ENCODE peak calls at places on chromosome 4, in five cellular contexts. F, N, X, I and H are unnamed samples.

GRCh38 chr4:39030726-39031125 is 1.5 kb downstream of the TMEM156 start:
- DNase-seq in X (peak; percentile 47), F (no peak), N (no peak), I (no peak), H (no peak)

GRCh38 chr4:121898150-121898549 is 27.9 kb upstream of the BBS7 start:
- DNase-seq in I (no peak), F (peak; percentile 23), N (no peak), X (no peak), H (no peak)

GRCh38 chr4:155759372-155760252 is 791 bp downstream of the GUCY1B1 start:
- DNase-seq in I (peak; percentile 88), X (peak; percentile 51), N (no peak), F (peak; percentile 67), H (peak; percentile 82)

GRCh38 chr4:87375719-87376291 is 15.2 kb downstream of the HSD17B11 start:
- DNase-seq in F (no peak), N (no peak), X (peak; percentile 93), I (no peak), H (no peak)

GRCh38 chr4:154018659-154019058 is 229.8 kb upstream of the SFRP2 start:
- DNase-seq in X (no peak), I (no peak), F (no peak), N (peak; percentile 1), H (no peak)

GRCh38 chr4:163587867-163588266 is 93.4 kb downstream of the TMA16 start:
- DNase-seq in X (no peak), I (no peak), F (no peak), N (no peak), H (no peak)

GRCh38 chr4:159455675-159456235 is 352.9 kb downstream of the RAPGEF2 start:
- DNase-seq in N (no peak), F (no peak), X (peak; percentile 61), I (no peak), H (no peak)

GRCh38 chr4:48336471-48336870 is 4.9 kb upstream of the SLAIN2 start:
- DNase-seq in X (no peak), I (no peak), F (no peak), N (no peak), H (no peak)

GRCh38 chr4:15996773-15997172 is 33.8 kb upstream of the FGFBP2 start:
- DNase-seq in I (no peak), N (no peak), F (no peak), X (no peak), H (no peak)